ENCODE peak calls at places on chromosomes 11 and 22, in five cellular contexts. One of them, this sample, is unnamed.

GRCh38 chr11:77151804-77152513 is 23.9 kb downstream of the MYO7A start:
- DNase-seq in T-helper 1 cell: no peak
- DNase-seq in NCI-H1436: no peak
- DNase-seq in right atrium auricular region: no peak
- DNase-seq in foreskin melanocyte: no peak
- DNase-seq in this sample: no peak

GRCh38 chr22:50573491-50574382 is 4.5 kb downstream of the CPT1B start:
- DNase-seq in foreskin melanocyte: no peak
- DNase-seq in right atrium auricular region: no peak
- DNase-seq in NCI-H1436: no peak
- DNase-seq in T-helper 1 cell: no peak
- DNase-seq in this sample: no peak

GRCh38 chr11:37512156-37512780 is 914.2 kb upstream of the RAG2 start:
- DNase-seq in NCI-H1436: no peak
- DNase-seq in foreskin melanocyte: no peak
- DNase-seq in T-helper 1 cell: no peak
- DNase-seq in right atrium auricular region: no peak
- DNase-seq in this sample: no peak

GRCh38 chr11:30938801-30939200 is 352.6 kb upstream of the MPPED2 start:
- DNase-seq in NCI-H1436: no peak
- DNase-seq in T-helper 1 cell: no peak
- DNase-seq in foreskin melanocyte: no peak
- DNase-seq in right atrium auricular region: no peak
- DNase-seq in this sample: no peak

GRCh38 chr11:68798221-68798813 is 43.4 kb downstream of the CPT1A start:
- DNase-seq in right atrium auricular region: no peak
- DNase-seq in NCI-H1436: no peak
- DNase-seq in foreskin melanocyte: no peak
- DNase-seq in T-helper 1 cell: no peak
- DNase-seq in this sample: no peak

GRCh38 chr11:126175261-126175885 is 36.1 kb downstream of the RPUSD4 start:
- DNase-seq in foreskin melanocyte: peak
- DNase-seq in T-helper 1 cell: no peak
- DNase-seq in NCI-H1436: no peak
- DNase-seq in right atrium auricular region: no peak
- DNase-seq in this sample: no peak

GRCh38 chr11:133219543-133219942 is 312.8 kb downstream of the OPCML start:
- DNase-seq in foreskin melanocyte: no peak
- DNase-seq in right atrium auricular region: no peak
- DNase-seq in T-helper 1 cell: no peak
- DNase-seq in NCI-H1436: no peak
- DNase-seq in this sample: no peak

GRCh38 chr22:41775976-41776375 is 24.5 kb upstream of the CCDC134 start:
- DNase-seq in NCI-H1436: no peak
- DNase-seq in foreskin melanocyte: no peak
- DNase-seq in right atrium auricular region: no peak
- DNase-seq in T-helper 1 cell: no peak
- DNase-seq in this sample: no peak

GRCh38 chr11:614583-615452 is 932 bp downstream of the IRF7 start:
- DNase-seq in T-helper 1 cell: no peak
- DNase-seq in foreskin melanocyte: no peak
- DNase-seq in right atrium auricular region: no peak
- DNase-seq in NCI-H1436: no peak
- DNase-seq in this sample: peak

GRCh38 chr11:33478111-33478573 is 221.0 kb downstream of the HIPK3 start:
- DNase-seq in right atrium auricular region: no peak
- DNase-seq in foreskin melanocyte: no peak
- DNase-seq in T-helper 1 cell: no peak
- DNase-seq in NCI-H1436: no peak
- DNase-seq in this sample: no peak